ENCODE peak calls at places on chromosomes 12 and 14, in ten cellular contexts. A is activated naive CD8-positive, alpha-beta T cell treated with anti-CD3 and anti-CD28 coated beads, Interleukin-2, amount 50 U/mL, for 24 hours; J is NCI-H1417 treated with DMSO at 0.1 percent for 48 hours; X is amniotic stem cell; S is T-helper 1 cell; Y is NCI-H2029; F is AG10803; C is fibroblast of pulmonary artery; H is RPMI7951; M is WERI-Rb-1. U is an unnamed sample.

GRCh38 chr14:32366256-32366655 is 37.2 kb downstream of the AKAP6 start:
- DNase-seq in X (no peak), J (no peak), M (peak; percentile 41), F (peak; percentile 40), Y (peak; percentile 98), C (peak; percentile 71), S (no peak), H (peak; percentile 13), A (no peak), U (peak; percentile 32)

GRCh38 chr12:112937741-112938719 is at the start of gene OAS3:
- DNase-seq in Y (peak; percentile 79), H (peak; percentile 93), S (peak; percentile 67), C (peak; percentile 49), F (peak; percentile 65), A (peak; percentile 66), J (no peak), M (peak; percentile 25), X (peak; percentile 27), U (no peak)

GRCh38 chr12:124795081-124795948 is 68.3 kb downstream of the SCARB1 start:
- DNase-seq in X (no peak), Y (no peak), S (no peak), A (no peak), M (no peak), F (no peak), J (no peak), C (no peak), H (no peak), U (no peak)

GRCh38 chr12:101740566-101740965 is 1.3 kb upstream of the SYCP3 start:
- DNase-seq in J (no peak), F (no peak), Y (no peak), X (no peak), C (no peak), A (no peak), M (no peak), H (no peak), S (no peak), U (no peak)

GRCh38 chr12:125065021-125065752 is at the start of gene AACS:
- DNase-seq in C (peak; percentile 74), Y (peak; percentile 83), X (peak; percentile 55), A (peak; percentile 80), M (peak; percentile 79), F (peak; percentile 68), H (peak; percentile 66), S (peak; percentile 74), J (peak; percentile 17), U (peak; percentile 70)

GRCh38 chr12:46218509-46219095 is 50.2 kb downstream of the SLC38A1 start:
- DNase-seq in C (no peak), A (peak; percentile 22), F (no peak), M (no peak), X (no peak), J (no peak), Y (no peak), H (no peak), S (no peak), U (no peak)

GRCh38 chr14:51807355-51807754 is 53.1 kb upstream of the GNG2 start:
- DNase-seq in Y (no peak), H (no peak), C (no peak), X (no peak), F (peak; percentile 70), J (no peak), A (no peak), S (no peak), M (peak; percentile 53), U (no peak)

GRCh38 chr12:10363922-10364838 is 25.7 kb downstream of the KLRK1 start:
- DNase-seq in X (no peak), J (no peak), Y (peak; percentile 87), C (peak; percentile 55), M (no peak), F (peak; percentile 47), A (no peak), S (peak; percentile 15), H (peak; percentile 57), U (no peak)

GRCh38 chr12:12560587-12561304 is 1.9 kb downstream of the DUSP16 start:
- DNase-seq in X (peak; percentile 34), S (peak; percentile 59), H (peak; percentile 61), M (peak; percentile 16), Y (peak; percentile 19), J (no peak), A (peak; percentile 31), F (peak; percentile 58), C (peak; percentile 72), U (no peak)

GRCh38 chr12:75488553-75488952 is 8.0 kb downstream of the GLIPR1 start:
- DNase-seq in X (no peak), Y (no peak), J (no peak), S (no peak), H (peak; percentile 60), C (peak; percentile 66), A (no peak), F (peak; percentile 55), M (peak; percentile 16), U (no peak)

GRCh38 chr12:84572186-84572585 is 340.4 kb downstream of the SLC6A15 start:
- DNase-seq in S (no peak), Y (no peak), H (no peak), C (no peak), F (no peak), A (no peak), J (no peak), M (no peak), X (no peak), U (no peak)

GRCh38 chr12:50927356-50927755 is 25.0 kb upstream of the HIGD1C start:
- DNase-seq in A (no peak), J (no peak), S (no peak), M (no peak), X (no peak), C (no peak), H (no peak), Y (no peak), F (no peak), U (no peak)